ENCODE peak calls at places on chromosomes 7 and 10, in four cellular contexts. V is activated CD4-positive, alpha-beta T cell treated with anti-CD3 and anti-CD28 coated beads, Interleukin-2, amount 50 U/mL, for 1 hour; K is nephron progenitor cell; Z is endodermal cell. T is an unnamed sample.

GRCh38 chr7:101137651-101138148 is 10.8 kb downstream of the SERPINE1 start:
- DNase-seq in V (no peak), Z (no peak), K (no peak), T (no peak)

GRCh38 chr7:69561256-69561655 is 37.0 kb upstream of the AUTS2 start:
- DNase-seq in V (no peak), K (no peak), Z (no peak), T (no peak)

GRCh38 chr10:101067356-101068083 is 5.7 kb downstream of the KAZALD1 start:
- DNase-seq in K (peak), Z (peak), V (peak), T (peak)

GRCh38 chr7:133923974-133924373 is 203.2 kb upstream of the LRGUK start:
- DNase-seq in V (no peak), Z (no peak), K (no peak), T (no peak)

GRCh38 chr10:58385784-58386112 is 538 bp downstream of the TFAM start:
- DNase-seq in K (peak), Z (peak), V (no peak), T (no peak)

GRCh38 chr7:127514499-127514898 is 70.9 kb downstream of the GCC1 start:
- DNase-seq in V (no peak), Z (no peak), K (no peak), T (peak)

GRCh38 chr7:72087926-72088325 is 324.2 kb downstream of the CALN1 start:
- DNase-seq in Z (no peak), V (no peak), K (no peak), T (no peak)

GRCh38 chr7:55140221-55140980 is 121.6 kb downstream of the EGFR start:
- DNase-seq in K (no peak), V (no peak), Z (no peak), T (no peak)

GRCh38 chr7:108203433-108204002 is 73.4 kb upstream of the LAMB4 start:
- DNase-seq in Z (peak), K (no peak), V (no peak), T (no peak)

GRCh38 chr10:43128958-43129706 is 9.1 kb upstream of the CSGALNACT2 start:
- DNase-seq in Z (peak), V (no peak), K (no peak), T (no peak)

GRCh38 chr10:116112232-116113231 is 160.5 kb downstream of the GFRA1 start:
- DNase-seq in Z (no peak), K (no peak), V (no peak), T (no peak)

GRCh38 chr7:98250789-98251188 is 1.2 kb downstream of the TECPR1 start:
- DNase-seq in Z (no peak), V (peak), K (no peak), T (peak)

GRCh38 chr10:129609551-129609950 is 142.5 kb downstream of the MGMT start:
- DNase-seq in V (no peak), Z (peak), K (no peak), T (no peak)

GRCh38 chr7:20330797-20331230 is at the start of gene ITGB8:
- DNase-seq in V (no peak), Z (peak), K (peak), T (peak)

GRCh38 chr7:129805086-129805719 is 147.6 kb downstream of the UBE2H start:
- DNase-seq in Z (peak), K (no peak), V (no peak), T (no peak)